ENCODE peak calls at places on chromosomes 1 and 21, in seven cellular contexts. R, M, K, H, I, A and F are unnamed samples.

GRCh38 chr1:101282314-101283087 is 45.7 kb downstream of the S1PR1 start:
- DNase-seq in M (no peak), K (no peak), A (no peak), H (no peak), R (no peak), I (no peak), F (no peak)

GRCh38 chr1:92411511-92411910 is 75.2 kb downstream of the GFI1 start:
- DNase-seq in H (no peak), I (peak), M (no peak), A (no peak), K (no peak), R (no peak), F (peak)

GRCh38 chr21:42400525-42400924 is 3.2 kb upstream of the UBASH3A start:
- DNase-seq in M (no peak), A (no peak), R (no peak), I (peak), H (no peak), K (no peak), F (peak)

GRCh38 chr1:31445951-31446350 is 32.9 kb downstream of the SERINC2 start:
- DNase-seq in K (no peak), A (no peak), M (no peak), H (peak), R (no peak), I (no peak), F (no peak)

GRCh38 chr1:171438441-171438840 is 46.9 kb upstream of the PRRC2C start:
- DNase-seq in A (peak), K (no peak), M (no peak), R (no peak), I (peak), H (no peak), F (peak)

GRCh38 chr1:245500546-245500945 is 345.8 kb downstream of the KIF26B start:
- DNase-seq in M (no peak), A (no peak), H (peak), R (no peak), K (peak), I (peak), F (peak)

GRCh38 chr1:178869114-178869697 is 1.7 kb downstream of the ANGPTL1 start:
- DNase-seq in M (no peak), K (peak), A (no peak), H (no peak), R (no peak), I (peak), F (no peak)

GRCh38 chr21:14737922-14738321 is 191.8 kb upstream of the SAMSN1 start:
- DNase-seq in H (peak), I (peak), K (peak), R (no peak), A (no peak), M (peak), F (peak)

GRCh38 chr1:92755541-92756351 is 29.2 kb downstream of the EVI5 start:
- DNase-seq in M (no peak), I (no peak), K (no peak), A (no peak), H (no peak), R (peak), F (no peak)

GRCh38 chr1:38872401-38873026 is 634 bp downstream of the MYCBP start:
- DNase-seq in A (no peak), I (peak), H (peak), R (no peak), K (peak), M (peak), F (peak)

GRCh38 chr1:87392241-87393192 is 63.8 kb downstream of the LMO4 start:
- DNase-seq in I (peak), R (no peak), H (no peak), K (no peak), M (no peak), A (no peak), F (peak)

GRCh38 chr1:9827558-9828185 is 3.9 kb upstream of the CLSTN1 start:
- DNase-seq in A (no peak), K (peak), I (peak), H (no peak), R (no peak), M (no peak), F (no peak)

GRCh38 chr1:218361298-218362065 is 16.3 kb downstream of the TGFB2 start:
- DNase-seq in I (peak), R (no peak), M (no peak), A (no peak), K (peak), H (no peak), F (no peak)

GRCh38 chr1:36560621-36561364 is 78.1 kb upstream of the CSF3R start:
- DNase-seq in A (peak), I (no peak), H (no peak), K (no peak), R (no peak), M (no peak), F (no peak)

GRCh38 chr1:225601902-225602589 is 50.9 kb downstream of the ENAH start:
- DNase-seq in K (no peak), I (no peak), H (no peak), M (no peak), R (no peak), A (no peak), F (no peak)

GRCh38 chr1:204103121-204103741 is 30.3 kb downstream of the SOX13 start:
- DNase-seq in I (peak), A (no peak), M (no peak), R (no peak), K (no peak), H (no peak), F (no peak)

GRCh38 chr1:202599669-202600431 is 110.4 kb downstream of the SYT2 start:
- DNase-seq in H (peak), I (peak), K (peak), M (no peak), A (peak), R (no peak), F (peak)

GRCh38 chr21:33019885-33020557 is 5.7 kb upstream of the OLIG2 start:
- DNase-seq in M (no peak), R (no peak), K (peak), H (no peak), I (no peak), A (no peak), F (no peak)

GRCh38 chr1:93419344-93419743 is 28.6 kb upstream of the FNBP1L start:
- DNase-seq in I (no peak), K (no peak), R (no peak), M (no peak), H (no peak), A (no peak), F (peak)

GRCh38 chr1:212979340-212980122 is 29.2 kb downstream of the VASH2 start:
- DNase-seq in R (no peak), H (no peak), K (no peak), I (no peak), A (no peak), M (no peak), F (no peak)

GRCh38 chr21:28181730-28182129 is 810.9 kb downstream of the LTN1 start:
- DNase-seq in R (no peak), I (no peak), H (no peak), K (no peak), A (no peak), M (no peak), F (no peak)

GRCh38 chr1:201636065-201636464 is 97.1 kb downstream of the NAV1 start:
- DNase-seq in I (no peak), H (no peak), A (no peak), K (no peak), M (no peak), R (no peak), F (no peak)

GRCh38 chr1:154418062-154418897 is 13.1 kb downstream of the IL6R start:
- DNase-seq in I (no peak), M (no peak), K (no peak), A (peak), H (no peak), R (no peak), F (peak)

GRCh38 chr1:223765719-223766340 is 53.5 kb downstream of the CAPN2 start:
- DNase-seq in I (no peak), K (no peak), M (no peak), A (no peak), H (no peak), R (no peak), F (no peak)

GRCh38 chr1:8816306-8816705 is 1.1 kb downstream of the RERE start:
- DNase-seq in A (no peak), R (no peak), M (no peak), H (no peak), I (peak), K (no peak), F (peak)